ENCODE peak calls at places on chromosomes 5 and 9, in four cellular contexts. One of them, this sample, is unnamed. For H3K4me1, the result is how much of the 10 kb centered on the place peaks cover.

GRCh38 chr9:131160416-131161112 is 35.2 kb downstream of the NUP214 start:
- DNase-seq in gastrocnemius medialis: no peak
- DNase-seq in suprapubic skin: no peak
- DNase-seq in BE2C: no peak
- DNase-seq in this sample: no peak

GRCh38 chr9:20538956-20539355 is 83.3 kb downstream of the MLLT3 start:
- DNase-seq in gastrocnemius medialis: no peak
- DNase-seq in suprapubic skin: no peak
- DNase-seq in BE2C: no peak
- DNase-seq in this sample: no peak

GRCh38 chr5:69136296-69136695 is 30.7 kb upstream of the CCNB1 start:
- DNase-seq in gastrocnemius medialis: no peak
- DNase-seq in suprapubic skin: no peak
- DNase-seq in BE2C: no peak
- DNase-seq in this sample: no peak

GRCh38 chr9:130583271-130583670 is 3.9 kb downstream of the FUBP3 start:
- DNase-seq in gastrocnemius medialis: no peak
- DNase-seq in suprapubic skin: no peak
- DNase-seq in BE2C: no peak
- DNase-seq in this sample: no peak

GRCh38 chr5:111930905-111931461 is 174.0 kb upstream of the NREP start:
- DNase-seq in gastrocnemius medialis: no peak
- DNase-seq in suprapubic skin: no peak
- DNase-seq in BE2C: no peak
- DNase-seq in this sample: no peak

GRCh38 chr9:77977210-77977611 is 54.4 kb downstream of the GNAQ start:
- DNase-seq in gastrocnemius medialis: peak
- DNase-seq in suprapubic skin: peak
- DNase-seq in BE2C: peak
- DNase-seq in this sample: peak

GRCh38 chr5:61916621-61917620 is 389.1 kb upstream of the KIF2A start:
- DNase-seq in gastrocnemius medialis: no peak
- DNase-seq in suprapubic skin: no peak
- DNase-seq in BE2C: no peak
- DNase-seq in this sample: no peak

GRCh38 chr5:68334550-68334880 is 119.0 kb downstream of the PIK3R1 start:
- DNase-seq in gastrocnemius medialis: no peak
- DNase-seq in suprapubic skin: no peak
- DNase-seq in BE2C: no peak
- DNase-seq in this sample: no peak

GRCh38 chr9:92535940-92536850 is at the start of gene ECM2:
- DNase-seq in gastrocnemius medialis: no peak
- DNase-seq in suprapubic skin: no peak
- DNase-seq in BE2C: no peak
- DNase-seq in this sample: no peak

GRCh38 chr5:160363122-160363521 is 7.3 kb downstream of the C1QTNF2 start:
- DNase-seq in gastrocnemius medialis: no peak
- DNase-seq in suprapubic skin: no peak
- DNase-seq in BE2C: no peak
- DNase-seq in this sample: no peak

GRCh38 chr5:127084656-127085055 is 11.4 kb upstream of the C5orf63 start:
- DNase-seq in gastrocnemius medialis: no peak
- DNase-seq in suprapubic skin: no peak
- DNase-seq in BE2C: no peak
- DNase-seq in this sample: no peak

GRCh38 chr9:138024131-138024530 is 146.5 kb downstream of the CACNA1B start:
- DNase-seq in gastrocnemius medialis: no peak
- DNase-seq in suprapubic skin: peak
- DNase-seq in BE2C: no peak
- DNase-seq in this sample: no peak

GRCh38 chr5:82058710-82059109 is 86.9 kb downstream of the ATG10 start:
- DNase-seq in gastrocnemius medialis: no peak
- DNase-seq in suprapubic skin: no peak
- DNase-seq in BE2C: no peak
- DNase-seq in this sample: no peak

GRCh38 chr5:39661026-39661779 is 236.4 kb upstream of the DAB2 start:
- DNase-seq in gastrocnemius medialis: no peak
- DNase-seq in suprapubic skin: no peak
- DNase-seq in BE2C: no peak
- DNase-seq in this sample: no peak

GRCh38 chr5:125274938-125275759 is 528.7 kb upstream of the ZNF608 start:
- DNase-seq in gastrocnemius medialis: no peak
- DNase-seq in suprapubic skin: no peak
- DNase-seq in BE2C: no peak
- DNase-seq in this sample: no peak

DNA sequence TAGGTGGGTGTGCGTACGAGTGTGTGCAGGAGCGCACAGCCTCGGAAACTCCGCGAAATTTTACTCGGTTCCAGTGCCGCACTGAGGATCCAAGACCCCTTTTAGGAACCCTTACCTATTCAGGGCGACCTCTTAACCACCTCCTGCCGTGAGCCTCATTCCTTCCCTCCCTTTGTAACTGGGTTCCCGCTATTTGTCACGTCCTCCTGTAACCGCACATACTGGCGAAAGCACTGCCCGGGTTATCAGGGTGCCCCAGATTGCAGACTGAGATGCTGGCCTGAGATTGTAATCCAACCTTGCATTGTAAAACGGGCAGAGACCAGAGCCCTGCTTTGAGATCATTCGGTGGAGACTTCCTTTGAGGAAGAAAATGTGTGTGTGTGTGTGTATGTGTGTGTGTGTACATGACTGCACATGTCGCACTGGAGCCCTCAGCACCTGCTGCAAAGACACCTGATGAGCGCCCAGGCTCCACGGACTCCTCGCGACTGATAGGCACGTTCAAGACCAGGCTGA is 86.7 kb upstream of the TNFAIP8 start:
- DNase-seq in gastrocnemius medialis: no peak
- DNase-seq in suprapubic skin: peak
- DNase-seq in BE2C: no peak
- DNase-seq in this sample: peak
- H3K4me1 ChIP-seq in gastrocnemius medialis: under half
- H3K4me1 ChIP-seq in suprapubic skin: under half
- H3K4me1 ChIP-seq in BE2C: under half
- H3K4me1 ChIP-seq in this sample: under half

GRCh38 chr9:121376214-121376830 is 6.3 kb upstream of the STOM start:
- DNase-seq in gastrocnemius medialis: no peak
- DNase-seq in suprapubic skin: no peak
- DNase-seq in BE2C: no peak
- DNase-seq in this sample: no peak
- TF ChIP-seq CTCF in gastrocnemius medialis: peak
- TF ChIP-seq CTCF in suprapubic skin: no peak
- TF ChIP-seq CTCF in BE2C: peak
- TF ChIP-seq CTCF in this sample: peak

DNA sequence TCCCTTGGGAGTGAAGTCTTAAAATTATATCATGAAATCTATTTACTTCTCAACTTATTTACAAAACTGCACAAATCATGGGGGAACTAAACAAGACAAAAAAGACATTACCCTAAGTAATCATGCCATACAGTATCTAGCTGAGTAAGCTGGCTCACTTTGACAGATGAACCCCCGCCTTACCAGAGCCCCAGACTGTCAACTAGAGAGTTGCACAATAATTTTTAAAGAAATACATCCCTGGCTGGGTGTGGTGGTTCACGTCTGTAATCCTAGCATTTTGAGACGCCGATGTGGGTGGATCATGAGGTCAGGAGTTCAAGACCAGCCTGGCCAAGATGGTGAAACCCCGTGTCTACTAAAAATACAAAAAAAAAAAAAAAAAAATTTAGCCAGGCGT is 62.3 kb downstream of the LPAR1 start:
- DNase-seq in gastrocnemius medialis: no peak
- DNase-seq in suprapubic skin: no peak
- DNase-seq in BE2C: no peak
- DNase-seq in this sample: no peak
- H3K4me1 ChIP-seq in gastrocnemius medialis: under half
- H3K4me1 ChIP-seq in suprapubic skin: under half
- H3K4me1 ChIP-seq in BE2C: under half
- H3K4me1 ChIP-seq in this sample: under half

GRCh38 chr5:173055042-173055721 is 970 bp upstream of the CREBRF start:
- DNase-seq in gastrocnemius medialis: no peak
- DNase-seq in suprapubic skin: no peak
- DNase-seq in BE2C: no peak
- DNase-seq in this sample: no peak

GRCh38 chr5:173055722-173055982 is 500 bp upstream of the CREBRF start:
- DNase-seq in gastrocnemius medialis: no peak
- DNase-seq in suprapubic skin: no peak
- DNase-seq in BE2C: no peak
- DNase-seq in this sample: no peak

GRCh38 chr5:173053041-173053440 is 3.1 kb upstream of the CREBRF start:
- DNase-seq in gastrocnemius medialis: no peak
- DNase-seq in suprapubic skin: no peak
- DNase-seq in BE2C: no peak
- DNase-seq in this sample: no peak

GRCh38 chr5:173050791-173051190 is 5.4 kb upstream of the CREBRF start:
- DNase-seq in gastrocnemius medialis: no peak
- DNase-seq in suprapubic skin: no peak
- DNase-seq in BE2C: no peak
- DNase-seq in this sample: no peak

DNA sequence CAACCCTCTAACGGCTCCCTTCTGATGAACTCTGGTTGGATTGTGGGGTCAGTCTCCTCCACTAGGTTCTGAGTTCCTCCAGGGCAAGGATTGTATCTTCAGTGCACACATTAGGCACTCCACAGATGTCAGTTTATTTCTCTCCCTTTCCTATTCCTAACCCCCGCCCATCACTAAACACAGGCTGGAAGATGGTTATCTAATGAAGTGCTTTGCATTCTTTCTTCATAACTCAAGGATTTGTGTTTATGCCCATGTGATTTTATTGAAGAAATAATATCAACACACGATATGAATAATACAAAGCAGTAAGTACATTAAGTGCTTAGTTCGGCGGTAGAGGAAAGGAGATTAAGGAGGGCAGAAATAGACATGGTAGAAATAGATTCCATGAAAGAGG is 4.4 kb upstream of the CREBRF start:
- DNase-seq in gastrocnemius medialis: no peak
- DNase-seq in suprapubic skin: no peak
- DNase-seq in BE2C: no peak
- DNase-seq in this sample: no peak
- TF ChIP-seq CTCF in gastrocnemius medialis: no peak
- TF ChIP-seq CTCF in suprapubic skin: no peak
- TF ChIP-seq CTCF in BE2C: no peak
- TF ChIP-seq CTCF in this sample: no peak

GRCh38 chr9:134433101-134433500 is 106.8 kb downstream of the RXRA start:
- DNase-seq in gastrocnemius medialis: no peak
- DNase-seq in suprapubic skin: no peak
- DNase-seq in BE2C: no peak
- DNase-seq in this sample: no peak

GRCh38 chr9:134432471-134432870 is 106.2 kb downstream of the RXRA start:
- DNase-seq in gastrocnemius medialis: no peak
- DNase-seq in suprapubic skin: no peak
- DNase-seq in BE2C: no peak
- DNase-seq in this sample: no peak

GRCh38 chr9:134429481-134429880 is 103.2 kb downstream of the RXRA start:
- DNase-seq in gastrocnemius medialis: no peak
- DNase-seq in suprapubic skin: no peak
- DNase-seq in BE2C: no peak
- DNase-seq in this sample: no peak

GRCh38 chr9:134433909-134434895 is 107.9 kb downstream of the RXRA start:
- DNase-seq in gastrocnemius medialis: no peak
- DNase-seq in suprapubic skin: no peak
- DNase-seq in BE2C: no peak
- DNase-seq in this sample: no peak

DNA sequence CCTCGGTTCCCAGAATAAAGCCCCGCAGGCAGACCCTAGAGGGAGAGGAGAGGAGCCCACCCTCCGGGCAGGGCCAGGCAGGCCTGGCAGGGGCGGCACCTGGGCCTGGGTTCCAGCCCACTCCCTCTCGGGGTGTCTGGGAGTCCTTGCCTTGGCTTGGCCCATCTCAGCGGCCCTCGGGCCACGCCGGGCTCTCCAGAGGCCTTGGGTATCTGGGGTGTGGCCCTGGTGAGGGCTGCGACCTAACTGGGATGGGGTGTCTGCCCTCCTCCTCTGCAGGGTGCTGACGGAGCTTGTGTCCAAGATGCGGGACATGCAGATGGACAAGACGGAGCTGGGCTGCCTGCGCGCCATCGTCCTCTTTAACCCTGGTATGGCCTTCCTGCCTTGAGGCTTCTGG is 105.4 kb downstream of the RXRA start:
- DNase-seq in gastrocnemius medialis: no peak
- DNase-seq in suprapubic skin: no peak
- DNase-seq in BE2C: no peak
- DNase-seq in this sample: no peak
- H3K4me1 ChIP-seq in gastrocnemius medialis: half or more
- H3K4me1 ChIP-seq in suprapubic skin: half or more
- H3K4me1 ChIP-seq in BE2C: under half
- H3K4me1 ChIP-seq in this sample: under half

GRCh38 chr5:96857454-96857853 is 18.8 kb upstream of the ERAP2 start:
- DNase-seq in gastrocnemius medialis: no peak
- DNase-seq in suprapubic skin: no peak
- DNase-seq in BE2C: no peak
- DNase-seq in this sample: no peak
- TF ChIP-seq CTCF in gastrocnemius medialis: no peak
- TF ChIP-seq CTCF in suprapubic skin: no peak
- TF ChIP-seq CTCF in BE2C: no peak
- TF ChIP-seq CTCF in this sample: peak

GRCh38 chr9:80954521-80954920 is 734.8 kb downstream of the TLE1 start:
- DNase-seq in gastrocnemius medialis: no peak
- DNase-seq in suprapubic skin: no peak
- DNase-seq in BE2C: no peak
- DNase-seq in this sample: no peak
- H3K4me1 ChIP-seq in gastrocnemius medialis: under half
- H3K4me1 ChIP-seq in suprapubic skin: under half
- H3K4me1 ChIP-seq in BE2C: under half
- H3K4me1 ChIP-seq in this sample: under half

DNA sequence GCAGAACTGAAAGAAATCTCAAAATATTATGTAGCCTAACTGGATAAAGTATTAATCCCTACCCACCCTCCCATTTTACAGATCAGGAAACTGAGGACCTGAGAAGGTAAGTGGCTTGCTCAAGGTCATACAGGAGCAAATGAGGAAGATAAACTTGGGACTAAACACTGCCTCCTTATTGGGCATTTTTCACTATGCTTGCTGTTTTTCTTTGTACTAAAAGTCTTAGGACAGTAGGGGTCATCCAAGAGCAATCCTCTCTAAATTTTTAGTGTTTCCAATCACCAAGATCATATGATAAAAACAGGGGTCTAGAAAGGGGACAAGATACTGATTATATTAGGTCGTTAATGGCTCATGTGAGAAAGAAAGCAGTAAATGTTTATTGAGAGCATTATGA is 80.8 kb downstream of the RORB start:
- DNase-seq in gastrocnemius medialis: no peak
- DNase-seq in suprapubic skin: no peak
- DNase-seq in BE2C: no peak
- DNase-seq in this sample: no peak
- TF ChIP-seq CTCF in gastrocnemius medialis: no peak
- TF ChIP-seq CTCF in suprapubic skin: no peak
- TF ChIP-seq CTCF in BE2C: no peak
- TF ChIP-seq CTCF in this sample: peak

GRCh38 chr9:109426621-109427402 is 71.3 kb downstream of the PTPN3 start:
- DNase-seq in gastrocnemius medialis: no peak
- DNase-seq in suprapubic skin: no peak
- DNase-seq in BE2C: no peak
- DNase-seq in this sample: no peak
- H3K4me1 ChIP-seq in gastrocnemius medialis: under half
- H3K4me1 ChIP-seq in suprapubic skin: under half
- H3K4me1 ChIP-seq in BE2C: under half
- H3K4me1 ChIP-seq in this sample: under half